ENCODE peak calls at places on chromosomes 16 and 17, in ten cellular contexts. E, N, A, F, G, C, L, X, Z and M are unnamed samples.

GRCh38 chr16:84330685-84331050 is 36.0 kb downstream of the WFDC1 start:
- DNase-seq in L (no peak), E (no peak), F (no peak), G (no peak), X (no peak), N (no peak), A (no peak), C (no peak), Z (no peak), M (no peak)

GRCh38 chr17:75006653-75007052 is 5.8 kb upstream of the MRPL58 start:
- DNase-seq in C (no peak), E (no peak), N (no peak), L (no peak), A (no peak), G (no peak), Z (no peak), X (no peak), F (no peak), M (no peak)

GRCh38 chr17:44878627-44879221 is 20.5 kb downstream of the EFTUD2 start:
- DNase-seq in A (no peak), F (no peak), X (peak), L (peak), G (no peak), C (peak), Z (peak), E (peak), N (no peak), M (no peak)

GRCh38 chr17:74921769-74922168 is 1.3 kb downstream of the USH1G start:
- DNase-seq in C (no peak), X (no peak), L (no peak), Z (no peak), N (no peak), G (no peak), A (no peak), E (no peak), F (no peak), M (no peak)

GRCh38 chr16:54921229-54921824 is 9.3 kb upstream of the IRX5 start:
- DNase-seq in A (no peak), N (no peak), C (no peak), Z (no peak), X (peak), G (no peak), L (no peak), E (no peak), F (no peak), M (no peak)

GRCh38 chr17:4480929-4481898 is 17.5 kb upstream of the SPNS2 start:
- DNase-seq in N (no peak), E (no peak), Z (peak), C (no peak), A (peak), L (no peak), F (no peak), G (peak), X (no peak), M (no peak)

GRCh38 chr17:56917559-56918296 is 3.9 kb upstream of the TRIM25 start:
- DNase-seq in G (no peak), E (no peak), X (no peak), C (no peak), Z (no peak), N (no peak), L (no peak), F (no peak), A (no peak), M (no peak)

GRCh38 chr17:68455756-68456528 is 1.4 kb downstream of the WIPI1 start:
- DNase-seq in E (no peak), L (no peak), A (peak), Z (no peak), X (peak), F (no peak), C (peak), N (no peak), G (peak), M (no peak)

GRCh38 chr16:75750516-75750915 is 24.2 kb upstream of the CPHXL start:
- DNase-seq in F (no peak), G (no peak), E (no peak), N (no peak), Z (no peak), X (no peak), C (no peak), A (no peak), L (no peak), M (no peak)

GRCh38 chr17:60110586-60110985 is 31.9 kb upstream of the HEATR6 start:
- DNase-seq in E (no peak), N (no peak), F (no peak), C (no peak), X (no peak), L (no peak), A (no peak), G (no peak), Z (no peak), M (no peak)

GRCh38 chr16:4232541-4233386 is 9.1 kb downstream of the SRL start:
- DNase-seq in N (no peak), F (peak), L (no peak), C (no peak), Z (no peak), G (no peak), A (no peak), X (no peak), E (no peak), M (no peak)

GRCh38 chr17:8832711-8833352 is 33.7 kb upstream of the MFSD6L start:
- DNase-seq in C (no peak), F (no peak), G (no peak), N (no peak), L (no peak), E (peak), Z (peak), X (no peak), A (peak), M (peak)

GRCh38 chr17:71634376-71634775 is 486.4 kb upstream of the SOX9 start:
- DNase-seq in Z (no peak), G (no peak), L (no peak), E (no peak), C (no peak), X (no peak), A (no peak), N (no peak), F (no peak), M (no peak)

GRCh38 chr16:67481561-67482259 is 753 bp upstream of the ATP6V0D1 start:
- DNase-seq in X (no peak), N (no peak), L (peak), Z (peak), C (no peak), E (peak), G (peak), F (peak), A (peak), M (no peak)

GRCh38 chr17:48215583-48216139 is 108.1 kb downstream of the SNX11 start:
- DNase-seq in F (no peak), E (peak), N (no peak), G (no peak), C (peak), Z (no peak), A (peak), X (peak), L (peak), M (no peak)

GRCh38 chr16:12896562-12896961 is 4.8 kb upstream of the SHISA9 start:
- DNase-seq in Z (peak), A (no peak), C (peak), F (no peak), L (peak), N (no peak), E (peak), G (no peak), X (peak), M (no peak)

GRCh38 chr17:46878055-46878454 is 26.7 kb downstream of the WNT9B start:
- DNase-seq in N (no peak), X (no peak), F (peak), C (no peak), Z (no peak), A (no peak), G (no peak), E (no peak), L (no peak), M (no peak)

GRCh38 chr16:1947369-1947670 is 4.3 kb upstream of the MSRB1 start:
- DNase-seq in G (no peak), C (no peak), X (no peak), L (no peak), N (no peak), A (no peak), Z (no peak), E (no peak), F (peak), M (no peak)

GRCh38 chr17:2094891-2095535 is 40.1 kb downstream of the HIC1 start:
- DNase-seq in G (peak), A (peak), F (peak), E (peak), X (peak), Z (peak), N (no peak), C (no peak), L (peak), M (no peak)

GRCh38 chr16:31451681-31452351 is 7.5 kb upstream of the ARMC5 start:
- DNase-seq in E (peak), F (peak), Z (peak), A (no peak), X (peak), N (no peak), G (peak), L (peak), C (peak), M (no peak)
- TF ChIP-seq CTCF in E (peak), F (peak), Z (peak), A (peak), X (peak), N (no peak), G (peak), L (peak), C (peak), M (peak)

DNA sequence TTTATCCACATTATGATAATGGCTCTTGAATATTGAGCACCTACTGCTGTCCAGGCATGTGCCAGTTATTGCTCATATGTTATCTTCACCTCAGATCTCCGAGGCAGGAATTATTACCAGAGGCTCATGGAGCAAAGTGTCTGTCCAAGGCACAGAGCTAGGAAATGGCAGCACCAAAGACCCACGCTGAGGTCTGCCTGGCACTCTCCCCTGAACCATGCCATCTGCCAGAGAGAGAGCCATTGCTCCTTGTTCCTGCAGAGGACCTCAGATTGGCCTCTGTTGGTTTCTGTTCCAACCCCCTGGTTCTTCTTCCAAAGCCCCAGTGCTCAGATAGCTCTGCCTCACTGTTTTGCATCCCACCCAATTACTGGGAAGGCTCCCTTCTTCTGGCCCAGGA is 6.0 kb downstream of the ASIC2 start:
- DNase-seq in G (no peak), F (no peak), N (no peak), E (no peak), X (no peak), C (no peak), A (no peak), Z (no peak), L (no peak), M (no peak)
- TF ChIP-seq CTCF in G (no peak), F (no peak), N (no peak), E (no peak), X (no peak), C (no peak), A (no peak), Z (no peak), L (no peak), M (no peak)

GRCh38 chr16:81106826-81107503 is 10.8 kb upstream of the GCSH start:
- DNase-seq in E (no peak), G (no peak), Z (no peak), A (no peak), L (no peak), C (no peak), X (peak), N (no peak), F (no peak), M (no peak)
- TF ChIP-seq CTCF in E (no peak), G (no peak), Z (no peak), A (no peak), L (no peak), C (no peak), X (no peak), N (no peak), F (no peak), M (no peak)

GRCh38 chr16:57384248-57385070 is 12.2 kb downstream of the CX3CL1 start:
- DNase-seq in L (no peak), G (no peak), C (no peak), E (no peak), N (no peak), F (no peak), X (no peak), A (peak), Z (peak), M (no peak)
- TF ChIP-seq CTCF in L (no peak), G (no peak), C (no peak), E (no peak), N (no peak), F (no peak), X (no peak), A (no peak), Z (no peak), M (no peak)

GRCh38 chr17:58541249-58541648 is 26.8 kb upstream of the MTMR4 start:
- DNase-seq in L (no peak), C (no peak), G (no peak), X (no peak), N (no peak), F (no peak), A (no peak), E (peak), Z (peak), M (no peak)
- TF ChIP-seq CTCF in L (peak), C (peak), G (no peak), X (peak), N (no peak), F (no peak), A (no peak), E (peak), Z (peak), M (peak)

DNA sequence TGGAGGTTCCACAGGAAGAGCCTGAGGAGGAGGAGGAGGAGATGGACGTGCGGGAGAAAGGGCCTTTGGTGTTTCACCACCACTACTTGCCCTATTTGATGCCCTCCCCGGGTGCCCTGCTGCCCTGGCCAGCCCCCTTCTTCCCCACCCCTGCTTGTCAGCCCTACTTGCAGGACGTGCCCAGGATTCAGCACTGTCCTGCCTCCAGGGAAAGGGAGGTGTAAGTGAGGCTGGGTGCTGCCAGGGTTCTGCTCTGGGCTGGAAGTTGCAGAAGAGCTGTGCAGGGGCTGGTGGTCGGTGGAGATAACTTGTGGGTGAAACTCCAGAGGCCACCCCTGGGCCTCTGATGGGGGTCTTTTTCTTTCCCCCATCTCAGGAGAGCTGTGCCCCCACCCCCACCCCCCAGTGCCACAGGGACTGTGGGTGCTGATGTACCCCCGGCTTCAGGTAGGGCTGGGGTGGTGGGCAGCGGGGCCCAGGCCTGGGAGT is 3.0 kb downstream of the PRR29 start:
- DNase-seq in A (no peak), N (no peak), E (no peak), G (peak), L (no peak), C (no peak), Z (no peak), F (no peak), X (no peak), M (no peak)
- TF ChIP-seq CTCF in A (no peak), N (no peak), E (no peak), G (no peak), L (no peak), C (no peak), Z (no peak), F (no peak), X (no peak), M (no peak)

GRCh38 chr17:29567362-29568330 is 809 bp upstream of the ABHD15 start:
- DNase-seq in F (peak), C (peak), X (peak), N (peak), E (peak), L (peak), Z (peak), G (peak), A (peak), M (peak)
- TF ChIP-seq CTCF in F (peak), C (peak), X (peak), N (peak), E (no peak), L (peak), Z (peak), G (peak), A (peak), M (peak)

GRCh38 chr16:49921791-49922456 is 66.0 kb upstream of the ZNF423 start:
- DNase-seq in G (peak), N (peak), A (peak), E (peak), Z (peak), C (peak), L (peak), X (peak), F (peak), M (peak)
- TF ChIP-seq CTCF in G (peak), N (peak), A (peak), E (peak), Z (peak), C (peak), L (peak), X (peak), F (no peak), M (peak)

GRCh38 chr16:89971495-89972243 is 23.1 kb downstream of the DEF8 start:
- DNase-seq in G (no peak), X (peak), E (no peak), Z (no peak), F (peak), L (no peak), A (peak), C (no peak), N (no peak), M (no peak)
- TF ChIP-seq CTCF in G (no peak), X (no peak), E (no peak), Z (no peak), F (no peak), L (no peak), A (no peak), C (no peak), N (no peak), M (no peak)

DNA sequence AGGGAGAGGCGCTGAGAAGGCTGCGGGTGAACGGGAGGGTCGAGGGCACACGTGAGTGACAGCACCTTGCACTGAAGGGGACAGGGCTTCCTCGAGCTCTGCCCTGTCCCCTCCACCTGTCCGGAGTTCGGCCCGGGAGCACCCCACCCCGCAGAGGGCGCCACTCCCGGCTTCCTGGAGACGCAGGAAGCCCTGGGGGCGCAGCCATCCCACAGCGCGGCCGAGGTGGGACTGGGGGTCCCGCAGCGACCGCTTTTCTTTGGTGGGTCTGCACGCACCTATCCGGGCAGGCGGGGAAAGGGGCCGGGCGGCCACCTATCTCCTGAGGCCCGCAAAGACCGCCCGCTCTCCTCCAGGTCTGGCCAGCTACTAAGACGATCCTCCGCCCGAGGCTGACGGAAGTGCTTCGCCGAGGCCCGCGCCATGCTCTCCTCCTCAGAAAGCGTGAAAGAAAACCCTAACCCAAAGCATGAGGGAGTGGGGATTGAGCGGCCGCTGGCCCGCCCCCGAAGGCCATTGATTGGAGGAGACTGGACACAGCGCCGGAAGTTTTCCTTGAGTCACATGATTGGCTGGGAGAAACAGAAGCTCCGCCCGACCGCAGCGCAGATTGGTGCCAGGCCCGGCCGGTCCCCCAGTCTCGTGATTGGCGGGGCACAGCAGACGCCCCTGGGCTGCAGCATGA is 34.4 kb downstream of the DDX19A start:
- DNase-seq in Z (peak), X (peak), E (peak), F (peak), L (peak), G (peak), C (peak), N (peak), A (peak), M (peak)
- TF ChIP-seq CTCF in Z (peak), X (peak), E (peak), F (peak), L (peak), G (no peak), C (peak), N (no peak), A (peak), M (peak)